ENCODE peak calls at places on chromosomes 4 and X, in seven cellular contexts. L is mammary epithelial cell; B is NAMALWA; T is cardiac septum; V is NCI-H345; P is HEK293T; W is stimulated activated CD8-positive, alpha-beta memory T cell treated with anti-CD3 and anti-CD28 coated beads, Interleukin-4, amount 100 ng/mL, for 24 hours. F is an unnamed sample.

GRCh38 chr4:111506706-111507105 is 638.5 kb upstream of the FAM241A start:
- DNase-seq in L (no peak), W (no peak), T (no peak), V (no peak), B (no peak), P (no peak), F (no peak)

GRCh38 chr4:3267576-3268394 is 18.8 kb downstream of the MSANTD1 start:
- DNase-seq in L (no peak), B (no peak), P (no peak), T (no peak), V (no peak), W (no peak), F (no peak)

GRCh38 chr4:7857238-7857701 is 82.4 kb downstream of the AFAP1 start:
- DNase-seq in V (no peak), T (no peak), B (no peak), L (peak), P (no peak), W (no peak), F (no peak)

GRCh38 chrX:33252306-33252825 is 41.0 kb upstream of the DMD start:
- DNase-seq in W (no peak), P (no peak), V (no peak), T (no peak), B (no peak), L (no peak), F (no peak)

GRCh38 chrX:115491766-115492165 is 69.2 kb upstream of the PLS3 start:
- DNase-seq in L (no peak), T (no peak), V (no peak), P (no peak), B (no peak), W (no peak), F (no peak)

GRCh38 chrX:20585782-20586181 is 319.1 kb upstream of the RPS6KA3 start:
- DNase-seq in B (no peak), P (no peak), L (no peak), T (no peak), V (no peak), W (no peak), F (no peak)

GRCh38 chr4:99033956-99034355 is 38.4 kb downstream of the METAP1 start:
- DNase-seq in V (no peak), P (no peak), T (no peak), B (no peak), L (no peak), W (no peak), F (no peak)

GRCh38 chrX:154017766-154018517 is 1.8 kb downstream of the IRAK1 start:
- DNase-seq in T (no peak), L (no peak), B (no peak), P (no peak), W (no peak), V (no peak), F (no peak)

GRCh38 chrX:132037479-132037993 is 14.4 kb downstream of the STK26 start:
- DNase-seq in L (no peak), W (no peak), B (no peak), P (no peak), T (no peak), V (no peak), F (no peak)

GRCh38 chr4:53861856-53862610 is 202.4 kb downstream of the CHIC2 start:
- DNase-seq in V (no peak), L (peak), B (peak), T (no peak), W (no peak), P (no peak), F (no peak)

GRCh38 chr4:154205471-154205870 is 286.1 kb downstream of the DCHS2 start:
- DNase-seq in P (no peak), L (no peak), V (no peak), T (no peak), W (no peak), B (no peak), F (no peak)

GRCh38 chrX:97400492-97400891 is 516.8 kb downstream of the RPA4 start:
- DNase-seq in W (no peak), P (no peak), V (no peak), B (no peak), L (no peak), T (no peak), F (no peak)

GRCh38 chr4:100095729-100096595 is 94.3 kb downstream of the DDIT4L start:
- DNase-seq in P (peak), T (peak), V (peak), W (peak), L (peak), B (peak), F (peak)

GRCh38 chrX:48154796-48155195 is 24.4 kb downstream of the SPACA5B start:
- DNase-seq in V (no peak), L (no peak), W (no peak), B (no peak), T (no peak), P (no peak), F (no peak)

GRCh38 chr4:185847352-185848078 is 35.5 kb upstream of the SORBS2 start:
- DNase-seq in V (no peak), T (no peak), L (peak), P (peak), B (no peak), W (no peak), F (no peak)

GRCh38 chr4:3250956-3251690 is 2.2 kb downstream of the MSANTD1 start:
- DNase-seq in L (no peak), T (peak), B (no peak), W (no peak), P (no peak), V (no peak), F (no peak)

GRCh38 chr4:186900232-186900900 is 176.7 kb upstream of the FAT1 start:
- DNase-seq in V (no peak), T (no peak), L (peak), P (no peak), W (no peak), B (no peak), F (no peak)

GRCh38 chrX:23773601-23774175 is 9.3 kb upstream of the SAT1 start:
- DNase-seq in V (no peak), T (no peak), W (no peak), L (no peak), B (peak), P (no peak), F (peak)

GRCh38 chr4:98793658-98794057 is 135.2 kb upstream of the TSPAN5 start:
- DNase-seq in V (no peak), P (no peak), T (no peak), L (peak), B (no peak), W (no peak), F (no peak)

GRCh38 chr4:22410645-22411247 is 105.1 kb downstream of the ADGRA3 start:
- DNase-seq in B (peak), P (no peak), V (no peak), T (no peak), L (no peak), W (no peak), F (peak)

GRCh38 chrX:121165930-121166359 is 118.5 kb downstream of the GLUD2 start:
- DNase-seq in B (no peak), T (no peak), L (no peak), W (no peak), V (no peak), P (no peak), F (no peak)

GRCh38 chrX:150869450-150869849 is 29.0 kb downstream of the CD99L2 start:
- DNase-seq in B (no peak), L (no peak), T (no peak), P (no peak), V (no peak), W (no peak), F (no peak)

GRCh38 chr4:139526928-139527327 is 29.1 kb downstream of the SETD7 start:
- DNase-seq in L (no peak), P (no peak), T (no peak), W (no peak), B (no peak), V (no peak), F (no peak)

GRCh38 chrX:136166221-136166855 is 19.0 kb downstream of the FHL1 start:
- DNase-seq in W (no peak), T (no peak), V (no peak), B (no peak), L (no peak), P (peak), F (peak)

GRCh38 chr4:74640111-74640903 is 154.0 kb downstream of the BTC start:
- DNase-seq in W (no peak), B (no peak), T (no peak), P (no peak), L (no peak), V (no peak), F (no peak)

GRCh38 chr4:118797558-118798142 is 38.3 kb downstream of the SEC24D start:
- DNase-seq in P (no peak), W (no peak), B (no peak), T (no peak), V (no peak), L (no peak), F (no peak)

GRCh38 chr4:155587766-155588165 is 78.9 kb upstream of the GUCY1A1 start:
- DNase-seq in B (no peak), L (no peak), T (no peak), V (no peak), W (no peak), P (no peak), F (no peak)

GRCh38 chr4:84966382-84967291 is at the start of gene WDFY3:
- DNase-seq in W (no peak), T (peak), P (peak), V (peak), L (peak), B (no peak), F (no peak)

GRCh38 chr4:95547708-95548471 is 883 bp downstream of the UNC5C start:
- DNase-seq in L (peak), V (no peak), T (peak), P (no peak), W (no peak), B (no peak), F (no peak)

GRCh38 chrX:13151806-13152510 is 107.5 kb upstream of the FAM9C start:
- DNase-seq in T (no peak), B (no peak), W (no peak), L (no peak), P (no peak), V (no peak), F (no peak)

GRCh38 chr4:189267312-189267965 is 673.2 kb upstream of the FRG1 start:
- DNase-seq in T (no peak), W (no peak), V (no peak), L (no peak), P (no peak), B (no peak), F (no peak)

GRCh38 chr4:156615066-156615514 is 356.5 kb downstream of the PDGFC start:
- DNase-seq in W (no peak), V (no peak), B (no peak), L (peak), T (no peak), P (no peak), F (no peak)

GRCh38 chr4:75686346-75686745 is 13.1 kb upstream of the G3BP2 start:
- DNase-seq in L (no peak), P (no peak), V (no peak), B (no peak), T (no peak), W (no peak), F (no peak)

GRCh38 chr4:104345598-104346242 is 149.0 kb downstream of the CXXC4 start:
- DNase-seq in V (no peak), L (no peak), P (no peak), T (no peak), B (no peak), W (no peak), F (no peak)

GRCh38 chrX:102712967-102713677 is 874 bp downstream of the GPRASP2 start:
- DNase-seq in V (peak), W (no peak), P (peak), T (no peak), L (peak), B (no peak), F (no peak)

GRCh38 chr4:150302553-150302952 is 224.3 kb downstream of the DCLK2 start:
- DNase-seq in W (no peak), P (no peak), V (no peak), B (no peak), T (no peak), L (peak), F (no peak)

GRCh38 chrX:11143931-11144678 is 33.0 kb downstream of the HCCS start:
- DNase-seq in V (peak), T (no peak), W (peak), P (peak), B (peak), L (peak), F (peak)

F was measured in Karpas-422.